ENCODE peak calls at places on chromosomes 16 and 17, in ten cellular contexts. H, A, G, E, X, B, O, R, M and S are unnamed samples. For H3K27me3 and H3K4me1, the result is how much of the 10 kb centered on the place peaks cover.

GRCh38 chr16:11914759-11915643 is 755 bp downstream of the GSPT1 start:
- DNase-seq in H (no peak), A (peak), G (peak), E (peak), X (peak), B (peak), O (peak), R (peak), M (peak), S (peak)

GRCh38 chr16:70689970-70690905 is 4.4 kb upstream of the MTSS2 start:
- DNase-seq in H (no peak), A (no peak), G (no peak), E (no peak), X (no peak), B (no peak), O (no peak), R (no peak), M (peak), S (no peak)

GRCh38 chr17:18182190-18182977 is 1.2 kb upstream of the ALKBH5 start:
- DNase-seq in H (no peak), A (no peak), G (peak), E (peak), X (peak), B (no peak), O (peak), R (peak), M (peak), S (peak)

GRCh38 chr16:54342001-54342776 is 55.6 kb upstream of the IRX3 start:
- DNase-seq in H (no peak), A (no peak), G (no peak), E (peak), X (peak), B (no peak), O (peak), R (no peak), M (no peak), S (no peak)

GRCh38 chr16:88634141-88634993 is 4.0 kb upstream of the IL17C start:
- DNase-seq in H (no peak), A (peak), G (peak), E (no peak), X (peak), B (peak), O (no peak), R (peak), M (no peak), S (peak)

GRCh38 chr17:40884708-40885512 is at the start of gene KRT20:
- DNase-seq in H (no peak), A (no peak), G (no peak), E (no peak), X (no peak), B (no peak), O (no peak), R (no peak), M (no peak), S (no peak)

GRCh38 chr17:57747221-57748017 is 2.3 kb upstream of the CCDC182 start:
- DNase-seq in H (no peak), A (peak), G (peak), E (peak), X (peak), B (peak), O (peak), R (peak), M (no peak), S (peak)

GRCh38 chr16:19882641-19883040 is 2.0 kb downstream of the GPRC5B start:
- DNase-seq in H (no peak), A (no peak), G (peak), E (no peak), X (no peak), B (no peak), O (no peak), R (peak), M (no peak), S (no peak)

GRCh38 chr16:75062944-75063444 is 53.6 kb downstream of the LDHD start:
- DNase-seq in H (no peak), A (no peak), G (no peak), E (no peak), X (no peak), B (no peak), O (no peak), R (no peak), M (no peak), S (no peak)

GRCh38 chr16:80171199-80171598 is 369.6 kb upstream of the DYNLRB2 start:
- DNase-seq in H (no peak), A (no peak), G (no peak), E (no peak), X (no peak), B (no peak), O (no peak), R (no peak), M (no peak), S (no peak)

GRCh38 chr16:80176114-80176513 is 364.7 kb upstream of the DYNLRB2 start:
- DNase-seq in H (no peak), A (no peak), G (no peak), E (no peak), X (no peak), B (no peak), O (no peak), R (no peak), M (no peak), S (no peak)

GRCh38 chr16:80174416-80174815 is 366.4 kb upstream of the DYNLRB2 start:
- DNase-seq in H (no peak), A (no peak), G (no peak), E (no peak), X (no peak), B (no peak), O (no peak), R (peak), M (no peak), S (no peak)

GRCh38 chr16:80171746-80172145 is 369.0 kb upstream of the DYNLRB2 start:
- DNase-seq in H (no peak), A (no peak), G (no peak), E (no peak), X (no peak), B (no peak), O (no peak), R (no peak), M (no peak), S (no peak)

DNA sequence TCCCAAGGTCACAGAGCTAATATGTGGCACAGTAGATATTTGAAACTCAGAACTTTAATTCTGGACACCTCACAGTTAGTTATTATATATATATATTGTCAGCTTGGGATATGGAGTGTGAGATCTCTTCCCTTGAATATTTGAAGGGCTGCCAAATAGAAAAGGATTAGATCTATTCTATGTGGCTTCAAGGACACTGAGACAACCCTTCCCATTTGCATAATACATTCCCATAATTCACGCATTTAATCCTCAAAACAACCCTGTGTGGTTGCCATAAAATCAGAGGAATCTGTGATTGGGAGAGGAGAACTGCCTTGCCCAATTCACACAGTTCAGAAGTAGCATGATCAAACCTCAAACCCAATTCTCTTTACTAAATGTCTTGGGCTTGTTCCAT is 365.8 kb upstream of the DYNLRB2 start:
- DNase-seq in H (no peak), A (no peak), G (no peak), E (no peak), X (no peak), B (no peak), O (no peak), R (no peak), M (no peak), S (no peak)
- H3K27me3 ChIP-seq in H (under half), A (under half), G (under half), E (under half), X (under half), B (under half), O (under half), R (under half), M (under half), S (under half)

GRCh38 chr17:66371561-66371960 is 69.1 kb downstream of the PRKCA start:
- DNase-seq in H (no peak), A (no peak), G (no peak), E (no peak), X (no peak), B (no peak), O (no peak), R (no peak), M (no peak), S (no peak)
- H3K27ac ChIP-seq in H (no peak), A (no peak), G (no peak), E (no peak), X (no peak), B (no peak), O (no peak), R (no peak), M (no peak), S (no peak)

DNA sequence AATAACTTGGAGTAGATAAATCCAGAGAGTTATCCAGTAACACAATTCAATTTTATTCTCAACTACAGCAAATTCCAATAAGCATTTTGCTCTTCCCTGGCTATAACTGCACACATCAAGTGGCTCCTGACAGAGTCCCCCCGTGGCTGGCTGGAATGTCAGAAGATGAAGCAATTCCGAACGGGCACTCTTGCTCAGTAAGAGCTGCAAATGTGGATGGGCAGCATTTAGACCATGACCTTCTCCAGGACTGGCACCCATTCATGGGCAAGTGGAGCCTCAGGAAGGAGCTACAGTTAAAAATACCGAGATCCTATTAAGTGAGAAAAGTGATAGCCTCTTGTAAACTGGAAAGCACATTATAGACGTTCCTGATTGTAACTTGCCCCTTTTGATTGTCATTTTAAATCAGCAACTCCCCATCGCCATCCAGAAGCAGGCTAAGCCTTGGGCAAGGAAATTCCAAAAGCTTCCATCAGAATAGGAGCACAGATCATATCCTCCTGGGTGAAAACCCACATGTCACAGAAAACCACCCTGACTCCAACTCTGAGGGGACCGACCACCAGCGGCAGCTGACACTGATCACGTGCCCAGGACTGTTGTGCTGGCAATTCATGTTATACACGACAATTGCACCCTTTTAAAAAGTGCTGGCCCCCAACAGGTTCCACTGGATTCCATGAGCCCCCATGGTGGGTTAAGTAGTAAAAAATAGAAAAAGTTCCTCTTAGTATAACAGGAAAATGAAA is 7.1 kb downstream of the UBE2O start:
- DNase-seq in H (no peak), A (no peak), G (no peak), E (no peak), X (no peak), B (no peak), O (no peak), R (peak), M (no peak), S (no peak)
- H3K4me1 ChIP-seq in H (under half), A (under half), G (under half), E (under half), X (under half), B (under half), O (under half), R (under half), M (under half), S (under half)

GRCh38 chr16:66844009-66844341 is 239 bp upstream of the CA7 start:
- DNase-seq in H (no peak), A (no peak), G (peak), E (no peak), X (no peak), B (no peak), O (no peak), R (no peak), M (no peak), S (no peak)

GRCh38 chr16:66843191-66843590 is 1.0 kb upstream of the CA7 start:
- DNase-seq in H (no peak), A (no peak), G (no peak), E (no peak), X (no peak), B (no peak), O (no peak), R (no peak), M (no peak), S (no peak)

GRCh38 chr16:66841366-66841765 is 2.8 kb upstream of the CA7 start:
- DNase-seq in H (no peak), A (no peak), G (no peak), E (no peak), X (no peak), B (no peak), O (no peak), R (no peak), M (no peak), S (no peak)

GRCh38 chr16:66844342-66845079 is at the start of gene CA7:
- DNase-seq in H (no peak), A (no peak), G (peak), E (no peak), X (no peak), B (no peak), O (no peak), R (no peak), M (no peak), S (no peak)

GRCh38 chr16:66842765-66843164 is 1.4 kb upstream of the CA7 start:
- DNase-seq in H (no peak), A (no peak), G (no peak), E (no peak), X (no peak), B (no peak), O (no peak), R (no peak), M (no peak), S (no peak)
- H3K27me3 ChIP-seq in H (under half), A (under half), G (half or more), E (under half), X (under half), B (under half), O (under half), R (under half), M (under half), S (under half)

DNA sequence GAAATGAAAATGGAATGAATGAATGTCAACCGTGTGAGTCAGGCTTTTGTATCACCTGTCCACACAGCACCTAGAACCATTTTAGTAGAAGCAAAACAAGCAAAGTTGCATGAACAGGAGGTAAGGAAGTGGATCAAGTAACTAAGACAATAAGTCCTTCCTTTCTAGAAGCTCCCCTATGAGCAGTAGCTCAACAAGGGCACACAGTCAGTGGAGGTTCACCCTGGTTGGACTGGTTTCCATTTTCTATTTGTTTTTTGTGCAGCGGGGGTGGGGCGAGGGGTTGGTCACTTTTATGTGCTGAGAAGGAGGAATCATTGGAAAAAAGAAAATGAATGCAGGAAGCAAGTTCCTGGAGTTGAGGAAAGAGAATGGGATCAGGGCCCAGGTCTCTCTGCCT is 4.0 kb upstream of the HSBP1 start:
- DNase-seq in H (no peak), A (no peak), G (no peak), E (no peak), X (no peak), B (no peak), O (peak), R (no peak), M (no peak), S (no peak)
- H3K27ac ChIP-seq in H (no peak), A (no peak), G (no peak), E (no peak), X (no peak), B (no peak), O (peak), R (no peak), M (no peak), S (no peak)